ENCODE peak calls at places on chromosome 19, in six cellular contexts. C is GM12891, T is K562, S is GM12878, G is H1, E is HepG2. Y is an unnamed sample.

GRCh38 chr19:35138305-35138799 is 272 bp upstream of the FXYD1 start:
- DNase-seq in G (no peak), C (no peak), S (no peak), T (no peak), E (no peak), Y (no peak)

GRCh38 chr19:48637948-48638830 is 1.0 kb upstream of the DBP start:
- DNase-seq in S (no peak), E (peak; percentile 75), T (peak; percentile 80), C (peak; percentile 69), G (peak; percentile 82), Y (peak; percentile 66)

GRCh38 chr19:3142292-3142670 is 6.4 kb downstream of the GNA15 start:
- DNase-seq in C (no peak), S (no peak), E (no peak), T (peak; percentile 18), G (no peak), Y (no peak)

GRCh38 chr19:47796785-47797184 is 7.6 kb downstream of the TPRX1 start:
- DNase-seq in G (no peak), E (no peak), C (no peak), S (no peak), T (no peak), Y (no peak)

GRCh38 chr19:38735257-38735686 is 9.0 kb downstream of the CAPN12 start:
- DNase-seq in E (no peak), G (no peak), T (peak; percentile 61), S (no peak), C (no peak), Y (no peak)

GRCh38 chr19:17097593-17098126 is 22.1 kb downstream of the MYO9B start:
- DNase-seq in C (no peak), E (peak; percentile 86), T (peak; percentile 63), G (no peak), S (no peak), Y (no peak)

GRCh38 chr19:6126335-6126974 is 9.0 kb upstream of the ACSBG2 start:
- DNase-seq in E (peak; percentile 67), S (peak; percentile 71), G (no peak), C (no peak), T (peak; percentile 71), Y (no peak)

GRCh38 chr19:2775556-2776430 is 7.3 kb downstream of the SGTA start:
- DNase-seq in G (no peak), E (peak; percentile 88), C (peak; percentile 67), T (no peak), S (no peak), Y (no peak)

GRCh38 chr19:15022752-15023151 is 26.5 kb upstream of the CASP14 start:
- DNase-seq in S (no peak), C (no peak), G (no peak), E (no peak), T (no peak), Y (no peak)

DNA sequence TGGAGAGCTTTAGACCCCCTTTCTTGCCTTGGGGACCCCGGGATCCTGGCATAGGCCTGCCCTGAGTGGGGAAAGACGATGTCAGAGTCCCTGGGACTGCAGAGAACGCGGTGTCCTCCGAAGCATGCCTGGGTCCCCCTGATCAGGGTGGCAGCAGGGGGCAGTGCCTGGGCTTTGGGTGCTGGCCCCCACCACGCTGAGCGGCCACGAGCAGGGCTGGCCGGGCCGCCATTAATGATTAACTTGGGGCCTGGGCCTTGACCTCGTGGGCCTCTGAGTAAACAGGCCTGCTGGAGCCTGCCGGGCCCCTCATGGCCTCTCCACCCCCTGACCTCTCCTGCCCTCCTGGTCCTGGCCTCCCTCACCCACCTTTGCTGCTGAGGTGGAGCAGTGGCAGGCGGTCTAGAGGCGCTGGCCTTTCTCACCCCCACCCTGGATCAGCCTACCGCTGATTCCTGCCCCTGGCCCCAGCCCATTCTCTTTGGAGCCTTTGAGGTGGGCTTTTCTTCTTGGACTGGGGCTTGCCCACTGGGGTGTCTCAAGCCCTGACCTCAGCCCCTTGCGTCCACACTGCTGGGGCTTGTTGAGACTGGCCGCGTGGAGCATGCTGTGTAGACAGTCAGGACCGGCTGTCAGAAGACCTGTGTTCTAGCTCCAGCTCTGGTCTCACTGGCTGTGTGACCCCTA is 26.3 kb downstream of the CEBPA start:
- DNase-seq in E (peak; percentile 93), T (no peak), G (no peak), S (no peak), C (no peak), Y (no peak)
- TF ChIP-seq POLR2A in E (peak; percentile 65), T (no peak), G (no peak), S (no peak), C (no peak), Y (no peak)

DNA sequence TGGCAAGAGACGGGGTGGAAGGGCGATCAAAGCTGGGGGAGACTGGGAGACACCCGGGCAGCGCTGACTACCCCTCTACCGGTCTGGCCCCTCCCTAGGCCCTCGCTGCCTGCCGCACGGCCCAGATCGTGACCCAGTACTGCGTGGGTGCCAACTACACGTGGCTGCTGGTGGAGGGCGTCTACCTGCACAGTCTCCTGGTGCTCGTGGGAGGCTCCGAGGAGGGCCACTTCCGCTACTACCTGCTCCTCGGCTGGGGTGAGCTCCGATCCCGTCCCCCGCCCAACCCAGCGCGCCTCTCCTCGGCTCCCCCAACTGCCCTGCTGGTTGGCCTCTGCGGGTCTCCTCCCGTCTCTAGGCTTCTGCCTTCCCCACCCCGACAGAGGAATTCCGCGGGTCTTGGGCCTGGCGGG is 8.8 kb downstream of the GIPR start:
- DNase-seq in E (no peak), S (no peak), C (no peak), G (no peak), T (no peak), Y (peak; percentile 57)
- TF ChIP-seq TAF1 in E (no peak), S (no peak), C (no peak), G (no peak), T (no peak), Y (no peak)

DNA sequence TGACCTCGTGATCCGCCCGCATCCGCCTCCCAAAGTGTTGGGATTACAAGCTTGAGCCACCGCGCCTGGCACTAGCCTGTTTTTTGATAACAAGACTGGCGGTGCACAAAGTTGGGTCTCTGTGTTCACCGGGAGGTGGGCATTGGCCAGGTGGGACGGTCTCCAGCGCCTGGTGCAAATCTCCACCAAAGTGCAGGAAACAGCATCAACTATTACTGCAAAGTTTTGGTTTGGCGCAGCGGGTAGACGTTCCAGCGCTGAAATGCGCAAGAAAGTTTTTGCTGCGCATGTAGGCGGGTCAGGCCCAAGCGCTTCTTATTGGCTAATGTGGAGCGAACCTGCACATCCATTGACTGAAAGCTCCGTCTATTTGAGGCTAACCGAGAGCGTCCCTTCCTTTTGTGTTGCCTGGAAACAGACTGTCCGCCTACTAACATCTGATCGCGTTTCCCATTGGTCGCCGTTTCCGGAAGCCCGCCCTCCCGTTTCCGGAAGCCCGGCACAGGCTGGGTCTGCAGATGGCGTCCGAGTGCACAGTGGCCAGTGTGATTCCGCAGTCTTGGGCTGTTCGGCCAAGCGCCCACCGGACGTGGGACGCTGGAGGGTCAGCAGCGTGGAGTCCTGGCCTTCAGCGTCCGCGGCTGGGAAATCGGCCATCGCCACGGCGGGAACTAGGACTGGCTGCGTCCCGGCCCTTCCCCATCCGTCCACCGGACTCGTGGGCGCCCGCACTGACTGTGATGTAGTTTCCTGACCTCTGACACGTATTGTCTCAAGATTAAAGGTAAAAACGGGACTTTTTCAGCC is 53.3 kb upstream of the ZNF527 start:
- DNase-seq in C (peak; percentile 81), E (peak; percentile 98), G (peak; percentile 91), T (peak; percentile 11), S (peak; percentile 98), Y (peak; percentile 77)
- TF ChIP-seq POLR2A in C (peak; percentile 94), E (peak; percentile 85), G (peak; percentile 79), T (no peak), S (peak; percentile 96), Y (peak; percentile 93)

DNA sequence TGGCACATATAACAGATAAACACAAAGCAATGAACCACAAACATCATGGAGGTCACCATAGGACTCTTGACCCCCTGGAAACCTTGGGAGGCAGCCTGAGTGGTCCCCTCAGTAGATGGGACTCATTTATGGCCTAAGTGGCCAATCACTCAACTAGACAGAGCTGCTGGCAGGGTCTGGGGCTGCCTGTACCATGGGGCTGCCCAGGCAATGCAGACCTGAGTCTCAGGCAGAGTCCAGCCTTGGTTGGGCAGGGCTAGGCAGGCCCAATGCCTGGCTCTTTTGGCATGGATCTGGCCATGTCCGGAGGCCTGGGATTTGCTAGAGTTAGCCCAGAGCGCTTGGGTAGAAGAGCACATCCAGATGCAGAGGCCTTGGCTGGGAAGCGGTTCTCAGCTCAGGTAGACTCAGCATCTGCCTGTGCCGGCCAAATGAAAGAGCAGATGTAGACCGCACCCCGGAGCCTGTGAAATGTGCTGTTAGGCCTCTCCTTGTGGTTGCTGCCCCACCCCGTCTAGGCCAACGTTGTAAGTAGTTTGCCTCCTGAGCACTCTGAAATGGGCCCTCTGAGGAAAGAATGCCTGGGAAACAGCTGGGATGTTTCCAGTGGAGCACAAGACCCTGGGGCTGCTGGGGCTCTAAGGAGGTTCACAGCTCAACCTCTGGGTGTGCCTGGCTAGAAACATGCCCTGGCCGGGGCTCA is 171.2 kb downstream of the ZNF536 start:
- DNase-seq in T (no peak), G (no peak), C (no peak), E (no peak), S (no peak), Y (no peak)
- TF ChIP-seq TAF1 in T (no peak), G (no peak), C (no peak), E (no peak), S (no peak), Y (no peak)

DNA sequence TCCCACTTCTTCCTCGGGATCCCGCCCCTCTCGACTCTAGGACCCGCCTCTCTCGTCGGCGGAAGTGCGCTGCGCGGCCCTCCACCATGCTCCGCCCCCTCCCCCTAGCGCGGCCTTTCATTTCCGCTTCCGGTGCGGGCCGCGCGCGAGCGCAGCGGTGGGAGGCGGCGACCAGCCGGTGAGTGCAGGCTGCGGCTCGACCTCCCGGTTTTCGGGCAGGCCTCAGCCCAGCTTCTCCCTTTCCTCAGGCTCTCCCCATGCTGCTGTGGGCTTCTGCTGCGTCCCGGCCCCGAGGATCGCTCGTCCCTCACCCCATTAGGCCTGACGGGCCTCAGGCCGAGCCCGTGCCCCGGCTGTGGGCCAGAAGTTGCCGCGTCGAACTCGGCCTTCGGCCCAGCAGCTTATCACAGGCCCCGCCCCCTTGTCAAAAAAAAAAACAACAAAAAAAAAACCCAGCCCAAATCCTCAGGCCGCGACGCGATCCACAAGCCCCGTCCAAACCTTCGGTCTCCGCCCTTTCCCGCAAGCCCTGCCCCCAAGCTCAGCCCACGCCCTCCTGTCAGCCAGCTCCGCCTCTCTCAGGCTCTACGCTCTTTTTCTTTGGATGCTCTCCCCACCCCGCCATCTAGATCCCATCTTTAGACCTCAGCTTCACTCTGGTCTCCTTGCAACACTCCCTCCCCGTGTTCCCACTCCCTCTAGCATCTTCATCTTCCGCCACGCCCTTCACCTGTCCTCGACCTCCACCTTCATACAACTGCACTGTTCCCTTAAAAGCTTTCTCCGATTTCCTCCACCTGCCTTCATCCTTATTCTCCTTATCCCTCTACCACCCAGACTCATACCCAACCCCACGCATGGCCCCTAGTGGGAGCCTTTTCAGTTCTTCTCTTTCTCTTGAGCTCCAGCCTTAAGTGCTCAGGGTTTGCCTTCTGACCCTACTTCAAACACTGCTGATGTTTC is at the start of gene CLASRP:
- DNase-seq in G (no peak), T (peak; percentile 94), S (peak; percentile 44), C (peak; percentile 90), E (peak; percentile 71), Y (peak; percentile 87)
- TF ChIP-seq POLR2A in G (peak; percentile 42), T (peak; percentile 98), S (peak; percentile 99), C (peak; percentile 87), E (peak; percentile 91), Y (peak; percentile 97)

Y was measured in GM12892.